ENCODE peak calls at places on chromosome 19, in seven cellular contexts. E is fibroblast of the conjunctiva; D is ovary; O is upper lobe of right lung; X is stimulated activated CD8-positive, alpha-beta memory T cell treated with anti-CD3 and anti-CD28 coated beads, Interleukin-2, amount 100 ng/mL, for 48 hours; Z is SHP77; V is nephron progenitor cell. F is an unnamed sample.

GRCh38 chr19:34275705-34276104 is 21.4 kb downstream of the GARRE1 start:
- DNase-seq in E (no peak), D (no peak), O (no peak), X (no peak), Z (no peak), V (no peak), F (no peak)

GRCh38 chr19:34096020-34096915 is 76.0 kb upstream of the LSM14A start:
- DNase-seq in E (peak), D (no peak), O (no peak), X (no peak), Z (peak), V (no peak), F (no peak)

GRCh38 chr19:44664976-44665375 is 6.3 kb upstream of the CEACAM19 start:
- DNase-seq in E (no peak), D (no peak), O (no peak), X (no peak), Z (no peak), V (no peak), F (no peak)

GRCh38 chr19:10740798-10741197 is 22.9 kb downstream of the DNM2 start:
- DNase-seq in E (no peak), D (no peak), O (no peak), X (no peak), Z (no peak), V (no peak), F (no peak)

GRCh38 chr19:16441661-16442071 is 30.1 kb downstream of the EPS15L1 start:
- DNase-seq in E (no peak), D (no peak), O (no peak), X (peak), Z (peak), V (peak), F (peak)

GRCh38 chr19:19366691-19367396 is 38.6 kb upstream of the GATAD2A start:
- DNase-seq in E (peak), D (peak), O (peak), X (peak), Z (peak), V (peak), F (peak)

GRCh38 chr19:2166741-2167738 is 3.3 kb downstream of the DOT1L start:
- DNase-seq in E (peak), D (peak), O (peak), X (no peak), Z (peak), V (no peak), F (no peak)

GRCh38 chr19:8036438-8037099 is 16.0 kb upstream of the CCL25 start:
- DNase-seq in E (no peak), D (no peak), O (no peak), X (no peak), Z (peak), V (no peak), F (no peak)

GRCh38 chr19:46076031-46076880 is 35.5 kb upstream of the IGFL4 start:
- DNase-seq in E (no peak), D (no peak), O (no peak), X (no peak), Z (no peak), V (no peak), F (no peak)

GRCh38 chr19:37989855-37990254 is 82.8 kb downstream of the SIPA1L3 start:
- DNase-seq in E (no peak), D (no peak), O (peak), X (no peak), Z (no peak), V (no peak), F (no peak)

GRCh38 chr19:52659013-52659412 is 20.9 kb upstream of the ZNF83 start:
- DNase-seq in E (no peak), D (no peak), O (no peak), X (no peak), Z (no peak), V (no peak), F (no peak)

GRCh38 chr19:47661571-47661970 is 51.7 kb upstream of the EHD2 start:
- DNase-seq in E (no peak), D (no peak), O (no peak), X (no peak), Z (no peak), V (no peak), F (no peak)

GRCh38 chr19:6354098-6354674 is 7.1 kb upstream of the CLPP start:
- DNase-seq in E (no peak), D (no peak), O (no peak), X (no peak), Z (no peak), V (no peak), F (no peak)

GRCh38 chr19:58556633-58557252 is 1.7 kb downstream of the UBE2M start:
- DNase-seq in E (no peak), D (peak), O (no peak), X (no peak), Z (no peak), V (no peak), F (no peak)

GRCh38 chr19:42143341-42144234 is 11.3 kb upstream of the POU2F2 start:
- DNase-seq in E (no peak), D (no peak), O (no peak), X (no peak), Z (no peak), V (peak), F (no peak)

GRCh38 chr19:48644839-48645651 is 942 bp downstream of the CA11 start:
- DNase-seq in E (peak), D (peak), O (peak), X (peak), Z (peak), V (peak), F (peak)

GRCh38 chr19:34430738-34431625 is 2.8 kb downstream of the UBA2 start:
- DNase-seq in E (peak), D (no peak), O (no peak), X (no peak), Z (peak), V (peak), F (no peak)

GRCh38 chr19:41588497-41589209 is 12.7 kb downstream of the CEACAM21 start:
- DNase-seq in E (no peak), D (no peak), O (no peak), X (no peak), Z (no peak), V (peak), F (no peak)

GRCh38 chr19:47280183-47280797 is 5.6 kb downstream of the INAFM1 start:
- DNase-seq in E (no peak), D (no peak), O (peak), X (peak), Z (peak), V (peak), F (peak)

GRCh38 chr19:49643466-49643865 is 1.5 kb downstream of the SCAF1 start:
- DNase-seq in E (no peak), D (no peak), O (no peak), X (no peak), Z (no peak), V (no peak), F (no peak)

GRCh38 chr19:17292301-17293074 is 10.7 kb downstream of the ABHD8 start:
- DNase-seq in E (peak), D (peak), O (peak), X (peak), Z (peak), V (peak), F (peak)

GRCh38 chr19:20247016-20247683 is 80.1 kb downstream of the ZNF486 start:
- DNase-seq in E (no peak), D (peak), O (peak), X (no peak), Z (no peak), V (peak), F (peak)

GRCh38 chr19:39133431-39134270 is 8.1 kb downstream of the PAK4 start:
- DNase-seq in E (no peak), D (peak), O (peak), X (no peak), Z (no peak), V (peak), F (peak)

GRCh38 chr19:39671739-39672363 is 16.1 kb downstream of the LGALS16 start:
- DNase-seq in E (peak), D (no peak), O (no peak), X (no peak), Z (peak), V (peak), F (no peak)

GRCh38 chr19:18529782-18530181 is 7.9 kb upstream of the ELL start:
- DNase-seq in E (no peak), D (no peak), O (no peak), X (no peak), Z (no peak), V (no peak), F (peak)

GRCh38 chr19:38889803-38890202 is 9.6 kb downstream of the SIRT2 start:
- DNase-seq in E (no peak), D (no peak), O (no peak), X (no peak), Z (no peak), V (no peak), F (no peak)

GRCh38 chr19:34808566-34808965 is 35.6 kb upstream of the ZNF599 start:
- DNase-seq in E (no peak), D (no peak), O (no peak), X (no peak), Z (no peak), V (no peak), F (no peak)

GRCh38 chr19:3403489-3404323 is 37.3 kb downstream of the NFIC start:
- DNase-seq in E (peak), D (peak), O (peak), X (no peak), Z (peak), V (no peak), F (no peak)

F was measured in glutamatergic neuron.